ENCODE peak calls at places on chromosomes 1 and 21, in four cellular contexts. F is tibial artery, A is SJSA1, N is mammary epithelial cell. O is an unnamed sample.

GRCh38 chr21:42276526-42277154 is 38.6 kb downstream of the TFF3 start:
- DNase-seq in N (no peak), A (no peak), F (no peak), O (no peak)

GRCh38 chr1:230047114-230047865 is 19.7 kb upstream of the GALNT2 start:
- DNase-seq in F (no peak), A (no peak), N (peak; percentile 74), O (no peak)

GRCh38 chr1:43868741-43869067 is 64.9 kb upstream of the ARTN start:
- DNase-seq in F (no peak), N (no peak), A (no peak), O (no peak)

GRCh38 chr1:7611421-7612010 is 159.6 kb upstream of the VAMP3 start:
- DNase-seq in F (peak; percentile 7), A (no peak), N (no peak), O (no peak)

GRCh38 chr1:116374340-116375164 is 1.5 kb downstream of the ATP1A1 start:
- DNase-seq in N (peak; percentile 17), F (no peak), A (peak; percentile 6), O (no peak)

GRCh38 chr1:9351654-9352271 is 59.1 kb downstream of the SPSB1 start:
- DNase-seq in F (no peak), N (no peak), A (no peak), O (no peak)

GRCh38 chr1:240571782-240572181 is 40.2 kb downstream of the GREM2 start:
- DNase-seq in F (no peak), A (no peak), N (no peak), O (no peak)

GRCh38 chr21:26964379-26964778 is 2.5 kb downstream of the ADAMTS5 start:
- DNase-seq in A (no peak), F (peak; percentile 69), N (no peak), O (no peak)

GRCh38 chr1:161440312-161440894 is 64.9 kb upstream of the FCGR2A start:
- DNase-seq in A (peak; percentile 91), N (peak; percentile 76), F (no peak), O (peak; percentile 48)

GRCh38 chr1:150281221-150281757 is 1.1 kb upstream of the CIART start:
- DNase-seq in F (peak; percentile 83), A (peak; percentile 78), N (peak; percentile 64), O (no peak)

GRCh38 chr21:46160563-46161179 is 5.3 kb upstream of the FTCD start:
- DNase-seq in A (no peak), N (no peak), F (no peak), O (no peak)

GRCh38 chr1:234658143-234658542 is 48.2 kb upstream of the IRF2BP2 start:
- DNase-seq in A (peak; percentile 36), F (no peak), N (peak; percentile 99), O (peak; percentile 90)

GRCh38 chr1:22168412-22168973 is 25.6 kb upstream of the WNT4 start:
- DNase-seq in F (no peak), N (no peak), A (peak; percentile 6), O (no peak)

GRCh38 chr1:145983206-145983675 is 13.1 kb downstream of the TXNIP start:
- DNase-seq in F (no peak), A (no peak), N (no peak), O (no peak)

GRCh38 chr1:185663771-185664296 is 70.4 kb upstream of the HMCN1 start:
- DNase-seq in N (no peak), A (no peak), F (no peak), O (no peak)

GRCh38 chr1:93708734-93709481 is 27.3 kb upstream of the BCAR3 start:
- DNase-seq in N (no peak), A (no peak), F (no peak), O (no peak)

GRCh38 chr1:65044411-65044810 is 78.1 kb upstream of the JAK1 start:
- DNase-seq in N (no peak), F (no peak), A (no peak), O (no peak)

GRCh38 chr21:45508607-45509565 is 33.4 kb downstream of the SLC19A1 start:
- DNase-seq in A (no peak), N (no peak), F (no peak), O (no peak)

GRCh38 chr1:37085393-37085792 is 51.1 kb upstream of the GRIK3 start:
- DNase-seq in N (no peak), A (no peak), F (no peak), O (no peak)

GRCh38 chr1:109498161-109498801 is 4.4 kb downstream of the CYB561D1 start:
- DNase-seq in A (peak; percentile 24), F (no peak), N (no peak), O (no peak)

GRCh38 chr1:116982319-116983004 is 19.1 kb upstream of the CD101 start:
- DNase-seq in F (no peak), N (no peak), A (no peak), O (no peak)

GRCh38 chr1:161177112-161177935 is at the start of gene B4GALT3:
- DNase-seq in A (peak; percentile 82), F (peak; percentile 89), N (peak; percentile 76), O (no peak)

GRCh38 chr1:116709666-116710167 is 42.2 kb upstream of the IGSF3 start:
- DNase-seq in F (no peak), A (no peak), N (no peak), O (no peak)

GRCh38 chr1:83931658-83932253 is 67.2 kb downstream of the TTLL7 start:
- DNase-seq in F (no peak), N (peak; percentile 16), A (peak; percentile 30), O (no peak)

DNA sequence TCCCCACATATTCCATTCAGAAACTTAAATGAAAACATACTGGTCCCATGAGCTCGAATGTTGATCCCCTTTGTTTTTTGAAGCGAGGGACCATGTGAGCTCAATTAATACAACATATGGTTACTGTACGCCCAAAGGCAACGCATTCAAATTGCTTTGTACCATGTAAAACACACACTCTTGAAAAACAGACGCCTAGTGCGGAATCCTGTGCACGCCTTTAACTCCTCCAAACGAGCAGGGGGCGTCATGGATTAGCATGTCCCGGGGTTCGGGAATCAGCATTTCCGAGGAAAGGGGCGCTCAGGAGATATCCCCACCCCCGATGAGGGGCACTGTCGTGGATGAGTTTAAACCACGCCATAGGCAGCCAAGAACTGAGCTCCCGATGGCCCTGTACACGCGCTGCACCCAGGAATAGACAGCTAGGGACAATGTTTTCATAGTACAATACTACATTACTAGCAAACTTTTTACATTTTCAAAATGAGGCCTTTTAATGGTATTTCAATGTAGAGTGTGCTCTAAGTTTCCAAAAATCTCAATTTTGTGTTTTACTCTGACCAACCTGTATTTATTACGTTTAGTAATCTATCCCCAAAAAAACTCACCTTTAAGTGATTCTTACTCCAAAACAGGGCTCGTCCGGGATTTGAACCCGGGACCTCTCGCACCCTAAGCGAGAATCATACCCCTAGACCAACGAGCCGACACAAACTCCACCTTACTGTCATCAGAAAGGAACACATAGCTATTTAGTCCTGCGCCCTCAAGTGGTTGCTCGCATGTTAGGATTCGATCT is 6.7 kb upstream of the MPZL1 start:
- DNase-seq in A (peak; percentile 94), F (peak; percentile 92), N (peak; percentile 83), O (no peak)
- H3K27ac ChIP-seq in A (peak overlapping the region; percentile 95), F (peak overlapping the region; percentile 85), N (peak overlapping the region; percentile 89), O (peak overlapping the region; percentile 94)

GRCh38 chr1:59687081-59687480 is 127.7 kb upstream of the HOOK1 start:
- DNase-seq in A (no peak), F (no peak), N (no peak), O (no peak)
- H3K4me1 ChIP-seq in A (peaks cover 3% of the 10 kb centered on the region), F (no peaks in the 10 kb centered on the region), N (peaks cover 5% of the 10 kb centered on the region), O (no peaks in the 10 kb centered on the region)

DNA sequence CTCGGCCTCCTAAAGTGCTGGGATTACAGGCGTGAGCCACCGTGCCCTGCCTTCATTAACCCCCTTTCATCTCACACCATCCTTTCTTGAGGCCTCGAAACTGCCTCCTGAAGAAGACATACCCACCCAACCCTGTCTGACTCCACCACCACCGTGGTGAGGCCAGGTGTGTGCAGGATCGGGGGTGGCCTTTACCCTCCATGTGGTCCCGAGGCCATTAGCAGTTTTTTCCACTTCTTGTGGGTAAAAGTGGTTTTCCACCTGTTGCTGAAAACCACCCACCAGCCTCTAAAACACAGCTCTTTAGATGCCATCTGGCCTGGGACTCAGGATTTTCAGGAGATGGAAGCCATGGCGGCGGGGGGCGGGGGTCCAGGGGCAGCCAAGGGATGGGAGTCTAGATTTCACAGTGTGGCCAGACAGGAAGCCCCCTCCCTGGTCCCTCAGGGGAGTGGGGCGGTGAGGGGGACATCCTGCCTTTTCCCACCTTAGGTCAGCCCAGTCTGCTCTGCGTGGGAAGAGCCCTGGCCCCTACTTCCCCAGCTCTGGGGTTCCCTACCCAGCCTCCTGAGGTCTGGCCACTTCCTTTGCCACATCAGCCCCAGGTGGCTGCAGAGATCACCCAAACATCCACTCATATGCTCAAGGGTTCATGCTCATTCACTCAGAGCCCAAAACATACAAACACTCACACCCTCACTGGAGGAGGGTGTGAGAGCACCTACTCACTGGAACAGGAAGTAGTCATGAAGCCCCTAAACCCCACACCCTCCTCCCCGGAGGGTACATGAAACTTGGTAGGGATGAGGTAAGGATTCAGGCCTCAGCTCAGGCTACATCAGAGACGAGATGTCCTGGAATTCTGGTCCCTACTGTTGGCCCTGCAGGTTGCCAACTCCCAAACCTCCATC is 2.3 kb downstream of the FGR start:
- DNase-seq in A (no peak), F (no peak), N (no peak), O (no peak)
- H3K27ac ChIP-seq in A (no peak overlapping the region), F (no peak overlapping the region), N (no peak overlapping the region), O (no peak overlapping the region)

GRCh38 chr1:39833121-39833520 is 44.5 kb upstream of the BMP8B start:
- DNase-seq in F (no peak), A (peak; percentile 9), N (no peak), O (no peak)

GRCh38 chr1:39836595-39837110 is 46.7 kb downstream of the TRIT1 start:
- DNase-seq in F (no peak), N (no peak), A (no peak), O (no peak)

GRCh38 chr1:39833616-39834015 is 45.0 kb upstream of the BMP8B start:
- DNase-seq in A (no peak), F (no peak), N (no peak), O (no peak)

GRCh38 chr1:39835935-39836594 is 47.2 kb downstream of the TRIT1 start:
- DNase-seq in N (no peak), A (no peak), F (no peak), O (no peak)

DNA sequence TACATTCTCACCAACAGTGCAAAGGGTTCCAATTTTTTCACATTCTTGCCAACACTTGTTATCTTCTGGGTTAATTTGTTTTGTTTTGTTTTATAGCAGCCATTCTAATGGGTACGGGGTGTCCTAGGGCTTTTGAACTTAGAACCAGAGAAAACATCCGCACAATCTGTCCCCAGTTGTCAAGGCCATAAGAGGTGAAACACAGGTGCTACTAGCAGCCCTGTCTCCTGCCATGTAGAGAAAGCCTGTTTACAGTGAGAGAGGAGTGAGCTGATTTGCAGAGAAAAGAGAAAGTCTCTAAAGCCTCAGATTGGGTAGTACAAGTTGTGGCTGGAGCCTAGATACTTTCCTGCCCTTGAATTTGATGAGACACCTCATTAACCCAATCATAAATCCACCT is 46.4 kb upstream of the BMP8B start:
- DNase-seq in F (no peak), A (no peak), N (no peak), O (no peak)
- H3K4me1 ChIP-seq in F (no peaks in the 10 kb centered on the region), A (peaks cover 6% of the 10 kb centered on the region), N (no peaks in the 10 kb centered on the region), O (peaks cover 4% of the 10 kb centered on the region)

O was measured in keratinocyte.